ENCODE peak calls at places on chromosome 5, in seven cellular contexts. M, H, L, B, P, K and Y are unnamed samples.

GRCh38 chr5:172283862-172284274 is 304 bp upstream of the UBTD2 start:
- DNase-seq in L (peak), M (peak), H (peak), P (peak), B (peak), K (peak), Y (peak)

GRCh38 chr5:50325237-50325832 is 115.8 kb downstream of the EMB start:
- DNase-seq in H (peak), L (peak), K (no peak), M (no peak), P (peak), B (peak), Y (no peak)

GRCh38 chr5:53003144-53003543 is 14.0 kb downstream of the ITGA2 start:
- DNase-seq in B (no peak), P (no peak), H (no peak), L (no peak), M (no peak), K (no peak), Y (no peak)

GRCh38 chr5:42994285-42995151 is 45.6 kb downstream of the ANXA2R start:
- DNase-seq in B (peak), P (peak), L (peak), K (peak), M (peak), H (peak), Y (peak)

GRCh38 chr5:14167211-14167845 is 24.2 kb downstream of the TRIO start:
- DNase-seq in H (peak), L (no peak), P (no peak), M (no peak), B (peak), K (no peak), Y (no peak)

GRCh38 chr5:102890133-102890532 is 135.0 kb downstream of the PAM start:
- DNase-seq in P (no peak), M (no peak), B (no peak), H (no peak), K (no peak), L (no peak), Y (no peak)

GRCh38 chr5:39606592-39606990 is 181.8 kb upstream of the DAB2 start:
- DNase-seq in K (no peak), B (no peak), M (no peak), P (no peak), H (no peak), L (no peak), Y (no peak)

GRCh38 chr5:139745121-139745799 is 50.3 kb upstream of the PSD2 start:
- DNase-seq in M (no peak), H (peak), L (no peak), K (peak), B (peak), P (peak), Y (peak)

GRCh38 chr5:168313596-168314204 is 22.3 kb downstream of the WWC1 start:
- DNase-seq in B (no peak), L (no peak), H (no peak), K (no peak), P (no peak), M (no peak), Y (no peak)

GRCh38 chr5:101424530-101425175 is 521.6 kb upstream of the ST8SIA4 start:
- DNase-seq in M (no peak), K (no peak), P (peak), H (peak), B (peak), L (no peak), Y (no peak)

GRCh38 chr5:43482490-43483064 is 1.1 kb downstream of the TMEM267 start:
- DNase-seq in B (peak), P (peak), H (peak), L (peak), M (no peak), K (no peak), Y (no peak)

GRCh38 chr5:153445875-153446567 is 44.4 kb upstream of the GRIA1 start:
- DNase-seq in P (no peak), K (peak), B (no peak), M (no peak), H (peak), L (no peak), Y (no peak)
- TF ChIP-seq CTCF in P (no peak), K (no peak), B (no peak), M (no peak), H (no peak), L (no peak), Y (no peak)

GRCh38 chr5:6819521-6819920 is 106.3 kb downstream of the TENT4A start:
- DNase-seq in K (no peak), P (no peak), L (no peak), B (no peak), H (no peak), M (no peak), Y (no peak)
- TF ChIP-seq CTCF in K (no peak), P (no peak), L (no peak), B (no peak), H (no peak), M (no peak), Y (no peak)

DNA sequence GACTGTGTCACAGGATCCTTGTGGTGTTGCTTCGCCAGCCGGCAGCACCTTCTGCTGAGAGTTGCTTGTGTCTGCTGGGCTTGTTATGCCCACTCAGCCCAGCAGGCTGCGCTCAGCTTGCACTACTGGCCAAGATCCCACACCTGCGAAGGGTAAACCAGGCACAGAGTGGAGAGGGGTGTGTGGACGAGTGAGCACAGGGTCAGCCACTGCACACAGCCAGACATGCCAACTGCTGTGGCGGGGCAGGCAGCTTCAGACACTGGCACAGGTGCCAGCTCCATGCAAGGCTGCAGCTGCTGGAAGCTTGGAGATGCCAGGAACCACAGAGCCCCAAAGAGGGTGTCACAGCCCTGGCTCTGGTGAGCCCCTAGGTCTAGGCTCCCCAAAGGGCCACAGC is 273.6 kb downstream of the CETN3 start:
- DNase-seq in L (peak), P (no peak), H (no peak), B (no peak), M (no peak), K (peak), Y (no peak)
- TF ChIP-seq CTCF in L (peak), P (no peak), H (peak), B (peak), M (no peak), K (no peak), Y (no peak)

DNA sequence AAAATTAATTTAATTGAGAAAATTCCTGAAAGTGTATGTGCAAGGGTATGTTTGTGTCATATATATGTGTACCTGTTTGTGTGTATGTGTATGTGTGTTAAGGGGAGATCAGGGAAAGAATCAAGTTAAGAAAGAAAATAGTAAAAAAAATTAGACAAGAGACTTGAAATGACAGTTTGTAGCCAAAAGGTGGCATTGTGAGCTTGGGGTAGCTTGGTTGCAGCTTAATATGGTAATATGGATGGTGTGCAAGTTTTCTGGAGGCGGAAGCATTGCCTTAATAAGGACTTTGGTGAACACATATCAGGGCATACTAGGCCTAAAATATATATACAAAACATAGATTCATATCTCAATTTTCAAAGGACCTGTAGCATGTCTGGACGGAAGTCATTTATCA is 129.9 kb downstream of the INSYN2B start:
- DNase-seq in M (no peak), H (no peak), L (no peak), K (no peak), B (no peak), P (no peak), Y (no peak)
- TF ChIP-seq CTCF in M (no peak), H (no peak), L (peak), K (no peak), B (peak), P (no peak), Y (no peak)

GRCh38 chr5:115549154-115549553 is 4.6 kb upstream of the FEM1C start:
- DNase-seq in L (peak), K (no peak), M (no peak), B (peak), P (no peak), H (peak), Y (no peak)
- TF ChIP-seq CTCF in L (peak), K (no peak), M (no peak), B (peak), P (peak), H (no peak), Y (peak)

GRCh38 chr5:54785729-54786548 is 199.5 kb downstream of the ESM1 start:
- DNase-seq in K (peak), L (peak), M (no peak), H (no peak), B (peak), P (no peak), Y (peak)
- TF ChIP-seq CTCF in K (no peak), L (no peak), M (no peak), H (no peak), B (no peak), P (no peak), Y (peak)